ENCODE peak calls at places on chromosome 6, in five cellular contexts. K is NCI-H1105 treated with DMSO at 0.1 percent for 48 hours, Q is H1, A is NCI-H460, C is germinal center. F is an unnamed sample.

GRCh38 chr6:155273438-155273837 is 9.6 kb downstream of the CLDN20 start:
- DNase-seq in K (no peak), Q (no peak), A (no peak), C (no peak), F (peak; percentile 37)

GRCh38 chr6:6972456-6972855 is 135.3 kb upstream of the RREB1 start:
- DNase-seq in K (no peak), Q (no peak), A (no peak), C (no peak), F (peak; percentile 43)

GRCh38 chr6:140388141-140388802 is 1013.8 kb upstream of the CITED2 start:
- DNase-seq in K (no peak), Q (no peak), A (no peak), C (no peak), F (no peak)

GRCh38 chr6:42125663-42126062 is 16.8 kb downstream of the C6orf132 start:
- DNase-seq in K (no peak), Q (no peak), A (no peak), C (no peak), F (no peak)

GRCh38 chr6:161917645-161918044 is 643.8 kb upstream of the AGPAT4 start:
- DNase-seq in K (peak; percentile 93), Q (no peak), A (peak; percentile 71), C (no peak), F (no peak)

GRCh38 chr6:156390621-156391378 is 386.4 kb upstream of the ARID1B start:
- DNase-seq in K (no peak), Q (peak; percentile 52), A (no peak), C (no peak), F (no peak)

GRCh38 chr6:135817035-135817434 is 34.5 kb upstream of the PDE7B start:
- DNase-seq in K (no peak), Q (no peak), A (no peak), C (no peak), F (no peak)

GRCh38 chr6:6834356-6835342 is 246.1 kb downstream of the LY86 start:
- DNase-seq in K (peak; percentile 96), Q (no peak), A (no peak), C (no peak), F (no peak)

GRCh38 chr6:133779916-133780315 is 109.0 kb upstream of the TCF21 start:
- DNase-seq in K (no peak), Q (no peak), A (no peak), C (no peak), F (no peak)

GRCh38 chr6:138722425-138723371 is 50.9 kb upstream of the CCDC28A start:
- DNase-seq in K (no peak), Q (no peak), A (peak; percentile 13), C (no peak), F (no peak)

GRCh38 chr6:113433506-113433991 is 423.6 kb upstream of the MARCKS start:
- DNase-seq in K (no peak), Q (no peak), A (peak; percentile 46), C (no peak), F (peak; percentile 99)

GRCh38 chr6:48426636-48427035 is 315.6 kb upstream of the PTCHD4 start:
- DNase-seq in K (no peak), Q (no peak), A (no peak), C (no peak), F (no peak)

GRCh38 chr6:160167547-160168391 is 46.2 kb downstream of the SLC22A1 start:
- DNase-seq in K (peak; percentile 53), Q (no peak), A (no peak), C (no peak), F (no peak)

GRCh38 chr6:12369781-12370262 is 79.7 kb downstream of the EDN1 start:
- DNase-seq in K (no peak), Q (no peak), A (no peak), C (peak; percentile 40), F (peak; percentile 27)

GRCh38 chr6:23601811-23602340 is 524.1 kb upstream of the NRSN1 start:
- DNase-seq in K (no peak), Q (no peak), A (no peak), C (no peak), F (no peak)

GRCh38 chr6:74587386-74587785 is 618.5 kb downstream of the COL12A1 start:
- DNase-seq in K (no peak), Q (no peak), A (no peak), C (no peak), F (no peak)